ENCODE peak calls at places on chromosomes 3 and 15, in seven cellular contexts. N is IMR-90; X is skeletal muscle cell; S is fibroblast of pulmonary artery; R is activated naive CD4-positive, alpha-beta T cell treated with Interleukin-2 at 50 U/mL for 16 hours; H is A549; W is neural progenitor cell. E is an unnamed sample.

GRCh38 chr15:86384191-86384590 is 304.5 kb downstream of the AGBL1 start:
- DNase-seq in N (no peak), X (no peak), S (no peak), R (no peak), H (no peak), W (no peak), E (no peak)

GRCh38 chr15:40441012-40441735 is 421 bp downstream of the BAHD1 start:
- DNase-seq in N (no peak), X (no peak), S (no peak), R (no peak), H (no peak), W (peak; percentile 91), E (no peak)

GRCh38 chr15:47963265-47963664 is 157.5 kb upstream of the SLC24A5 start:
- DNase-seq in N (no peak), X (no peak), S (no peak), R (no peak), H (no peak), W (no peak), E (no peak)

GRCh38 chr15:75082689-75083088 is 59.3 kb downstream of the PPCDC start:
- DNase-seq in N (no peak), X (no peak), S (no peak), R (no peak), H (no peak), W (no peak), E (no peak)

GRCh38 chr3:169083126-169083525 is 580.4 kb downstream of the MECOM start:
- DNase-seq in N (no peak), X (no peak), S (no peak), R (no peak), H (no peak), W (no peak), E (no peak)

GRCh38 chr3:152121292-152121654 is 147.5 kb upstream of the MBNL1 start:
- DNase-seq in N (peak; percentile 95), X (peak; percentile 67), S (peak; percentile 95), R (no peak), H (peak; percentile 23), W (no peak), E (peak; percentile 96)

GRCh38 chr3:191269289-191270085 is 59.7 kb upstream of the CCDC50 start:
- DNase-seq in N (peak; percentile 75), X (no peak), S (no peak), R (no peak), H (no peak), W (no peak), E (peak; percentile 67)

GRCh38 chr15:59998256-59999063 is 5.7 kb upstream of the FOXB1 start:
- DNase-seq in N (no peak), X (no peak), S (no peak), R (no peak), H (no peak), W (peak; percentile 93), E (no peak)

GRCh38 chr15:58038426-58039106 is 26.9 kb downstream of the ALDH1A2 start:
- DNase-seq in N (no peak), X (peak; percentile 61), S (peak; percentile 72), R (no peak), H (no peak), W (no peak), E (peak; percentile 32)

GRCh38 chr3:46866720-46867549 is 3.7 kb upstream of the MYL3 start:
- DNase-seq in N (peak; percentile 21), X (no peak), S (peak; percentile 58), R (peak; percentile 83), H (peak; percentile 28), W (peak; percentile 84), E (peak; percentile 12)

GRCh38 chr15:59501531-59502113 is 63.6 kb downstream of the FAM81A start:
- DNase-seq in N (peak; percentile 55), X (peak; percentile 5), S (peak; percentile 71), R (no peak), H (peak; percentile 80), W (peak; percentile 78), E (peak; percentile 25)

GRCh38 chr15:85625856-85626255 is 168.9 kb downstream of the KLHL25 start:
- DNase-seq in N (peak; percentile 96), X (peak; percentile 80), S (peak; percentile 76), R (peak; percentile 50), H (no peak), W (no peak), E (peak; percentile 93)

GRCh38 chr3:3212781-3213416 is 33.4 kb upstream of the CRBN start:
- DNase-seq in N (no peak), X (no peak), S (no peak), R (no peak), H (no peak), W (no peak), E (no peak)

GRCh38 chr3:169662215-169663070 is 1.1 kb downstream of the MECOM start:
- DNase-seq in N (peak; percentile 57), X (no peak), S (peak; percentile 85), R (peak; percentile 34), H (peak; percentile 63), W (peak; percentile 93), E (peak; percentile 51)

GRCh38 chr3:14383753-14384152 is 18.7 kb upstream of the SLC6A6 start:
- DNase-seq in N (no peak), X (no peak), S (no peak), R (no peak), H (no peak), W (no peak), E (no peak)

GRCh38 chr15:72237286-72238224 is 6.6 kb upstream of the PKM start:
- DNase-seq in N (peak; percentile 98), X (peak; percentile 95), S (peak; percentile 96), R (peak; percentile 78), H (peak; percentile 97), W (no peak), E (peak; percentile 97)

GRCh38 chr3:77038468-77038927 is 1.4 kb upstream of the ROBO2 start:
- DNase-seq in N (peak; percentile 85), X (peak; percentile 40), S (peak; percentile 88), R (no peak), H (peak; percentile 77), W (peak; percentile 93), E (peak; percentile 70)

GRCh38 chr3:48400824-48401433 is 28.9 kb downstream of the FBXW12 start:
- DNase-seq in N (peak; percentile 51), X (no peak), S (peak; percentile 69), R (peak; percentile 65), H (peak; percentile 70), W (peak; percentile 70), E (peak; percentile 24)

GRCh38 chr3:52432225-52432624 is 12.7 kb downstream of the SEMA3G start:
- DNase-seq in N (no peak), X (no peak), S (no peak), R (no peak), H (no peak), W (no peak), E (no peak)

GRCh38 chr3:115814778-115815380 is 191.6 kb downstream of the GAP43 start:
- DNase-seq in N (peak; percentile 76), X (no peak), S (peak; percentile 83), R (peak; percentile 71), H (peak; percentile 68), W (peak; percentile 81), E (peak; percentile 36)

GRCh38 chr15:57340673-57341259 is 35.5 kb upstream of the CGNL1 start:
- DNase-seq in N (peak; percentile 65), X (no peak), S (peak; percentile 83), R (peak; percentile 7), H (peak; percentile 76), W (peak; percentile 70), E (no peak)

GRCh38 chr15:90213123-90213817 is 12.1 kb downstream of the SEMA4B start:
- DNase-seq in N (no peak), X (no peak), S (no peak), R (no peak), H (no peak), W (no peak), E (no peak)

GRCh38 chr3:114900908-114901307 is 246.2 kb downstream of the ZBTB20 start:
- DNase-seq in N (no peak), X (no peak), S (peak; percentile 17), R (no peak), H (no peak), W (no peak), E (no peak)

GRCh38 chr3:44066806-44067205 is 174.9 kb upstream of the TOPAZ1 start:
- DNase-seq in N (no peak), X (no peak), S (no peak), R (no peak), H (no peak), W (no peak), E (no peak)

GRCh38 chr15:71746719-71747118 is 63.6 kb upstream of the NR2E3 start:
- DNase-seq in N (no peak), X (no peak), S (no peak), R (no peak), H (peak; percentile 45), W (no peak), E (no peak)

GRCh38 chr3:48684480-48685143 is 1.1 kb downstream of the NCKIPSD start:
- DNase-seq in N (peak; percentile 38), X (no peak), S (no peak), R (no peak), H (no peak), W (no peak), E (no peak)

GRCh38 chr3:11509175-11510000 is 134.3 kb downstream of the VGLL4 start:
- DNase-seq in N (peak; percentile 96), X (peak; percentile 75), S (peak; percentile 90), R (no peak), H (peak; percentile 33), W (peak; percentile 60), E (peak; percentile 92)

GRCh38 chr3:73255609-73256029 is 194.2 kb downstream of the EBLN2 start:
- DNase-seq in N (peak; percentile 66), X (no peak), S (peak; percentile 90), R (no peak), H (peak; percentile 4), W (no peak), E (peak; percentile 93)

GRCh38 chr3:129352045-129352444 is 73.4 kb downstream of the HMCES start:
- DNase-seq in N (no peak), X (no peak), S (no peak), R (no peak), H (no peak), W (no peak), E (no peak)

GRCh38 chr3:108485146-108485545 is 25.2 kb downstream of the MYH15 start:
- DNase-seq in N (no peak), X (no peak), S (no peak), R (no peak), H (no peak), W (peak; percentile 57), E (no peak)

GRCh38 chr3:66036586-66037061 is 2.1 kb downstream of the MAGI1 start:
- DNase-seq in N (peak; percentile 50), X (no peak), S (peak; percentile 46), R (no peak), H (no peak), W (peak; percentile 61), E (peak; percentile 28)

GRCh38 chr15:100919481-100920405 is 586 bp downstream of the LRRK1 start:
- DNase-seq in N (peak; percentile 19), X (no peak), S (no peak), R (peak; percentile 4), H (peak; percentile 38), W (peak; percentile 41), E (peak; percentile 14)

GRCh38 chr3:20669184-20669583 is 483.2 kb upstream of the SGO1 start:
- DNase-seq in N (no peak), X (no peak), S (peak; percentile 57), R (no peak), H (no peak), W (no peak), E (peak; percentile 65)

GRCh38 chr15:89116404-89116803 is 28.1 kb downstream of the ABHD2 start:
- DNase-seq in N (peak; percentile 55), X (no peak), S (no peak), R (no peak), H (peak; percentile 46), W (no peak), E (peak; percentile 58)

GRCh38 chr3:131349946-131350347 is 31.6 kb upstream of the NUDT16 start:
- DNase-seq in N (peak; percentile 70), X (no peak), S (peak; percentile 48), R (no peak), H (peak; percentile 42), W (no peak), E (peak; percentile 73)